ENCODE peak calls at places on chromosomes 5 and 9, in eight cellular contexts. B is GM23338, E is OCI-LY7, L is GM23248, I is hepatocyte, U is HCT116, D is SK-N-SH, S is PC-3. R is an unnamed sample. For H4K20me1 and H3K9me2, the result is how much of the 10 kb centered on the place peaks cover.

GRCh38 chr9:91589101-91589553 is 165.5 kb upstream of the NFIL3 start:
- DNase-seq in B (no peak), E (no peak), L (peak), I (peak), U (no peak), D (no peak), S (no peak), R (no peak)

GRCh38 chr5:97644896-97645295 is 461.8 kb upstream of the RIOK2 start:
- DNase-seq in B (no peak), E (no peak), L (no peak), I (no peak), U (no peak), D (no peak), S (no peak), R (no peak)

GRCh38 chr5:169668732-169669131 is 31.7 kb downstream of the DOCK2 start:
- DNase-seq in B (peak), E (no peak), L (no peak), I (no peak), U (no peak), D (peak), S (peak), R (no peak)

GRCh38 chr5:56849671-56850070 is 34.3 kb downstream of the MAP3K1 start:
- DNase-seq in B (no peak), E (no peak), L (no peak), I (no peak), U (no peak), D (no peak), S (no peak), R (peak)

GRCh38 chr5:93730124-93730523 is 11.3 kb downstream of the POU5F2 start:
- DNase-seq in B (no peak), E (no peak), L (no peak), I (no peak), U (no peak), D (no peak), S (no peak), R (no peak)

GRCh38 chr5:109805882-109806281 is 116.2 kb downstream of the MAN2A1 start:
- DNase-seq in B (peak), E (no peak), L (no peak), I (no peak), U (no peak), D (no peak), S (no peak), R (no peak)

GRCh38 chr5:150512368-150512747 is 4.4 kb downstream of the NDST1 start:
- DNase-seq in B (no peak), E (no peak), L (peak), I (no peak), U (no peak), D (no peak), S (no peak), R (no peak)

GRCh38 chr5:142644640-142645361 is 41.1 kb downstream of the FGF1 start:
- DNase-seq in B (no peak), E (no peak), L (peak), I (peak), U (peak), D (no peak), S (peak), R (no peak)

GRCh38 chr5:150778103-150778516 is 447 bp upstream of the SMIM3 start:
- DNase-seq in B (peak), E (no peak), L (peak), I (no peak), U (no peak), D (no peak), S (peak), R (no peak)

GRCh38 chr5:31328031-31328430 is 134.5 kb downstream of the CDH6 start:
- DNase-seq in B (no peak), E (no peak), L (no peak), I (no peak), U (no peak), D (no peak), S (no peak), R (no peak)

GRCh38 chr5:95884021-95884333 is 61.5 kb upstream of the GLRX start:
- DNase-seq in B (no peak), E (no peak), L (peak), I (no peak), U (no peak), D (no peak), S (peak), R (no peak)

GRCh38 chr9:105816202-105816744 is 121.9 kb downstream of the TMEM38B start:
- DNase-seq in B (no peak), E (no peak), L (no peak), I (no peak), U (no peak), D (no peak), S (no peak), R (no peak)

GRCh38 chr9:133979921-133980863 is 11.9 kb downstream of the VAV2 start:
- DNase-seq in B (no peak), E (peak), L (no peak), I (no peak), U (no peak), D (peak), S (no peak), R (no peak)

GRCh38 chr5:140321796-140322195 is 18.9 kb upstream of the PFDN1 start:
- DNase-seq in B (no peak), E (no peak), L (no peak), I (no peak), U (no peak), D (no peak), S (no peak), R (no peak)

GRCh38 chr5:119655081-119655480 is 25.7 kb downstream of the FAM170A start:
- DNase-seq in B (no peak), E (no peak), L (peak), I (no peak), U (no peak), D (no peak), S (peak), R (no peak)

GRCh38 chr5:143168171-143168681 is 235.3 kb downstream of the NR3C1 start:
- DNase-seq in B (no peak), E (no peak), L (peak), I (no peak), U (no peak), D (no peak), S (no peak), R (no peak)

GRCh38 chr5:10565785-10566506 is 2.1 kb downstream of the ANKRD33B start:
- DNase-seq in B (no peak), E (peak), L (peak), I (no peak), U (no peak), D (no peak), S (peak), R (peak)

GRCh38 chr9:108543251-108543768 is 312.5 kb downstream of the ACTL7B start:
- DNase-seq in B (peak), E (no peak), L (peak), I (peak), U (no peak), D (no peak), S (peak), R (no peak)

GRCh38 chr5:59088546-59088945 is 505.7 kb downstream of the RAB3C start:
- DNase-seq in B (no peak), E (no peak), L (no peak), I (no peak), U (no peak), D (no peak), S (no peak), R (no peak)

GRCh38 chr5:120734033-120734432 is 269.9 kb downstream of the PRR16 start:
- DNase-seq in B (peak), E (no peak), L (peak), I (no peak), U (no peak), D (no peak), S (no peak), R (no peak)

GRCh38 chr5:74903165-74903787 is 37.1 kb upstream of the FAM169A start:
- DNase-seq in B (peak), E (no peak), L (peak), I (peak), U (peak), D (peak), S (peak), R (peak)

GRCh38 chr5:375336-375920 is 53.9 kb downstream of the AHRR start:
- DNase-seq in B (no peak), E (no peak), L (no peak), I (no peak), U (no peak), D (peak), S (no peak), R (no peak)
- TF ChIP-seq EZH2phosphoT487 in B (no peak), E (no peak), L (no peak), I (no peak), U (no peak), D (no peak), S (no peak), R (no peak)

DNA sequence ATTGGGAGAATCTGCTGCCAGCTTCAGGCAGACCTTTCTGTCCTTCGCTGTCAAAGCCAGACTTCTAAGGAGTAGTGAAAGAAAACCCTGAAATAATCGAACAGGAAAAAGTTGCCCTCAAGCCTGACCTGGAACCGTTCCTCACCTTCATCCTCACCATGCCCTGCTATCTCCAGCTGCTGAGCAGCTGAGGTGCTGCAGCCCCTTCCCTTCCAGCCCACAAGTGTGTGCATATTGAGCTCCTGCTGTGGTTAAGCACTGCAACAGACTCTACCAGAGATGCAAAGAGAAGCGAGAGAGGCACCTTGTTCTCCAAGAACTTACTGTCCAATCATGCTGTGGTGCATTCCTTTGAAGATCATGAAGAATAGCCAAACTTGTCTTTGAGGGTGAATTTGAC is 18.9 kb downstream of the BHMT2 start:
- DNase-seq in B (no peak), E (no peak), L (no peak), I (no peak), U (no peak), D (no peak), S (no peak), R (no peak)
- H4K20me1 ChIP-seq in B (under half), E (under half), L (under half), I (under half), U (under half), D (under half), S (under half), R (under half)

GRCh38 chr9:99445920-99446319 is 223.8 kb downstream of the SEC61B start:
- DNase-seq in B (no peak), E (no peak), L (peak), I (no peak), U (no peak), D (no peak), S (no peak), R (no peak)

GRCh38 chr9:99445377-99445891 is 223.4 kb downstream of the SEC61B start:
- DNase-seq in B (no peak), E (no peak), L (peak), I (peak), U (no peak), D (no peak), S (peak), R (no peak)

GRCh38 chr9:99451121-99451606 is 229.1 kb downstream of the SEC61B start:
- DNase-seq in B (no peak), E (no peak), L (no peak), I (no peak), U (no peak), D (peak), S (no peak), R (no peak)

GRCh38 chr9:99449726-99450125 is 227.6 kb downstream of the SEC61B start:
- DNase-seq in B (no peak), E (no peak), L (no peak), I (no peak), U (no peak), D (no peak), S (no peak), R (no peak)

GRCh38 chr9:99447951-99448350 is 225.9 kb downstream of the SEC61B start:
- DNase-seq in B (no peak), E (no peak), L (no peak), I (no peak), U (no peak), D (no peak), S (no peak), R (no peak)
- H3K9me2 ChIP-seq in B (under half), E (under half), L (under half), I (under half), U (under half), D (under half), S (under half), R (under half)

GRCh38 chr9:94973491-94973941 is 247.0 kb downstream of the AOPEP start:
- DNase-seq in B (no peak), E (no peak), L (peak), I (no peak), U (no peak), D (no peak), S (no peak), R (no peak)
- TF ChIP-seq EZH2phosphoT487 in B (no peak), E (no peak), L (no peak), I (no peak), U (no peak), D (no peak), S (no peak), R (no peak)

GRCh38 chr9:85746309-85746708 is 4.6 kb upstream of the AGTPBP1 start:
- DNase-seq in B (no peak), E (no peak), L (no peak), I (no peak), U (no peak), D (no peak), S (no peak), R (no peak)

GRCh38 chr9:85744481-85744880 is 2.7 kb upstream of the AGTPBP1 start:
- DNase-seq in B (peak), E (no peak), L (no peak), I (no peak), U (no peak), D (no peak), S (no peak), R (no peak)

GRCh38 chr9:85742630-85742928 is 825 bp upstream of the AGTPBP1 start:
- DNase-seq in B (no peak), E (no peak), L (peak), I (no peak), U (no peak), D (no peak), S (peak), R (peak)

GRCh38 chr9:85743290-85744128 is 1.8 kb upstream of the AGTPBP1 start:
- DNase-seq in B (peak), E (no peak), L (peak), I (peak), U (peak), D (no peak), S (peak), R (no peak)

DNA sequence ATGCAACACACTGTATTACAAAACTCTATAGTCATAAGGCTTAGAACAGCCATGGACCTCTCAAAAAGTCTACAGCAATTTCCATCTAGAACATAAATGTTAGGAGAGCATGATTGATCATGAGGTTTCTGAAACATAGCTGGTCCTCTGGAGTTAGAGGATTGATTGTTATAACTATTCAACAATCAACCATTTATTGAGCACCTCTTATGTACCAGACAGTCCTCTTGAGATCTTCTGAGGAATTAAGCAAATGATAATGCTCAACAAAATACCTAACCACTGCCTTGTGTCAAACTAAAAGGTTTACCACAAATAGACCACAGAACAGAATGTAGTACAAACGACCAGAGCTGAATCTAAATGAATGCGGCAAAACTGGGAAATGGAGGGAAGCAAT is 3.4 kb upstream of the AGTPBP1 start:
- DNase-seq in B (no peak), E (no peak), L (no peak), I (no peak), U (no peak), D (no peak), S (no peak), R (no peak)
- H4K20me1 ChIP-seq in B (under half), E (under half), L (under half), I (under half), U (under half), D (under half), S (under half), R (under half)

DNA sequence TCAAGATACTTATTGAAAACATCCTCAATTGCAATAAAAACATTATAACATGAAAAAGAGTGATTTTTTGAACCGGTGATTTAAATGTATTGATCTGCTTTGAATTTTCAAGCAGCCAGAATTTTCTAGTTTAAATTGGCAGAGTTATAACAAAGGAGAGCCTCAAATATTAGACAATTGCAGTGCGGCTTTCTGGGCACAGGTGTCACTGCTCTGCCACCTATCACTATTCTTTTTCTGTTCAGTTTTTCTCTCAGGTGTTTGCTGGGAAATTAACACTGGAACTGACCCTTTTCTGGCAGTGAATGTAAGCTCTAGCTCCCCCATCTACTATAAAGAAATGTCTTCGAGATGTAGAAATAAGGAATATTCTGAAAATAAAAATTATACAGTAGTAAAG is 23.0 kb downstream of the ZBED3 start:
- DNase-seq in B (no peak), E (peak), L (no peak), I (no peak), U (no peak), D (no peak), S (no peak), R (no peak)
- H3K9me2 ChIP-seq in B (under half), E (under half), L (under half), I (under half), U (under half), D (under half), S (under half), R (under half)

GRCh38 chr9:38144421-38144820 is 75.4 kb upstream of the SHB start:
- DNase-seq in B (no peak), E (no peak), L (peak), I (no peak), U (no peak), D (peak), S (peak), R (no peak)
- TF ChIP-seq EZH2phosphoT487 in B (no peak), E (no peak), L (no peak), I (no peak), U (no peak), D (no peak), S (no peak), R (no peak)